ENCODE peak calls at places on chromosomes 12 and 14, in six cellular contexts. Z, H, D, X, B and Y are unnamed samples. For H3K4me1, the result is how much of the 10 kb centered on the place peaks cover.

GRCh38 chr12:14960548-14961465 is 594 bp downstream of the ARHGDIB start:
- DNase-seq in Z (peak), X (peak), B (peak), D (no peak), H (peak), Y (no peak)

GRCh38 chr12:15364221-15365170 is 42.2 kb downstream of the PTPRO start:
- DNase-seq in B (no peak), H (no peak), D (no peak), Z (peak), X (no peak), Y (no peak)

GRCh38 chr14:45705954-45706353 is 453.0 kb upstream of the MIS18BP1 start:
- DNase-seq in B (no peak), H (no peak), X (no peak), D (no peak), Z (no peak), Y (no peak)

GRCh38 chr12:4506870-4507269 is 31.8 kb upstream of the RAD51AP1 start:
- DNase-seq in H (no peak), D (no peak), X (no peak), Z (peak), B (no peak), Y (no peak)

GRCh38 chr12:21881950-21882349 is 59.3 kb downstream of the ABCC9 start:
- DNase-seq in D (no peak), H (peak), B (no peak), X (peak), Z (no peak), Y (no peak)

GRCh38 chr12:39287409-39287808 is 155.5 kb downstream of the KIF21A start:
- DNase-seq in H (no peak), B (no peak), D (no peak), X (no peak), Z (no peak), Y (no peak)

GRCh38 chr12:6947615-6948014 is 3.5 kb upstream of the PTPN6 start:
- DNase-seq in D (no peak), X (no peak), B (no peak), H (no peak), Z (no peak), Y (no peak)

GRCh38 chr12:77229640-77230442 is 164.5 kb upstream of the E2F7 start:
- DNase-seq in X (no peak), B (no peak), D (no peak), H (no peak), Z (no peak), Y (no peak)

GRCh38 chr12:131641315-131641714 is 69.6 kb upstream of the SFSWAP start:
- DNase-seq in X (no peak), H (no peak), Z (no peak), D (no peak), B (no peak), Y (no peak)

GRCh38 chr12:5908251-5908650 is 36.8 kb downstream of the ANO2 start:
- DNase-seq in D (no peak), X (no peak), Z (no peak), H (no peak), B (no peak), Y (no peak)

GRCh38 chr12:10220398-10221077 is 7.9 kb downstream of the GABARAPL1 start:
- DNase-seq in Z (peak), B (no peak), X (peak), D (peak), H (peak), Y (peak)

GRCh38 chr12:106602071-106602470 is 19.3 kb downstream of the RFX4 start:
- DNase-seq in X (no peak), H (no peak), Z (no peak), B (no peak), D (no peak), Y (no peak)

GRCh38 chr12:1913377-1914115 is 4.9 kb downstream of the CACNA2D4 start:
- DNase-seq in X (no peak), Z (no peak), B (no peak), H (no peak), D (peak), Y (peak)

GRCh38 chr12:123427036-123427769 is 9.3 kb downstream of the RILPL2 start:
- DNase-seq in H (no peak), X (no peak), B (no peak), Z (no peak), D (no peak), Y (no peak)

GRCh38 chr14:79299162-79299561 is 912.1 kb downstream of the DIO2 start:
- DNase-seq in B (no peak), H (no peak), D (peak), X (no peak), Z (no peak), Y (no peak)

GRCh38 chr12:7959278-7960063 is 23.5 kb upstream of the SLC2A3 start:
- DNase-seq in D (peak), H (no peak), B (peak), Z (peak), X (no peak), Y (no peak)

GRCh38 chr12:131390408-131391100 is 320.3 kb upstream of the SFSWAP start:
- DNase-seq in Z (peak), H (no peak), D (peak), X (no peak), B (no peak), Y (no peak)

GRCh38 chr14:61911534-61911933 is 149.3 kb downstream of the SNAPC1 start:
- DNase-seq in H (no peak), B (peak), Z (no peak), D (no peak), X (no peak), Y (no peak)

GRCh38 chr12:52061470-52062166 is 8.2 kb upstream of the ATG101 start:
- DNase-seq in X (no peak), H (no peak), D (no peak), B (no peak), Z (no peak), Y (no peak)

GRCh38 chr12:53788892-53789291 is 37.1 kb upstream of the CISTR start:
- DNase-seq in Z (no peak), D (no peak), B (no peak), H (no peak), X (no peak), Y (no peak)

GRCh38 chr12:92411687-92412086 is 266.0 kb upstream of the BTG1 start:
- DNase-seq in B (no peak), X (no peak), Z (no peak), H (no peak), D (no peak), Y (no peak)

GRCh38 chr12:122201381-122201780 is 2.1 kb upstream of the B3GNT4 start:
- DNase-seq in Z (no peak), D (no peak), B (no peak), H (no peak), X (no peak), Y (no peak)

GRCh38 chr14:56135001-56135400 is 16.8 kb downstream of the PELI2 start:
- DNase-seq in X (no peak), B (no peak), Z (peak), H (no peak), D (no peak), Y (no peak)

GRCh38 chr12:55955800-55956508 is 9.9 kb downstream of the PMEL start:
- DNase-seq in X (no peak), H (no peak), D (peak), Z (peak), B (peak), Y (no peak)

GRCh38 chr14:99327458-99328250 is 55.7 kb upstream of the BCL11B start:
- DNase-seq in Z (peak), H (no peak), D (no peak), X (no peak), B (no peak), Y (peak)

GRCh38 chr14:55077691-55078151 is 26.3 kb downstream of the MAPK1IP1L start:
- DNase-seq in Z (peak), D (peak), H (no peak), X (no peak), B (no peak), Y (no peak)

GRCh38 chr12:103053089-103053488 is 95.6 kb downstream of the ASCL1 start:
- DNase-seq in D (no peak), B (no peak), X (no peak), Z (no peak), H (no peak), Y (no peak)

GRCh38 chr14:106372870-106373657 is 846.7 kb downstream of the TMEM121 start:
- DNase-seq in D (no peak), X (peak), Z (peak), H (no peak), B (peak), Y (no peak)

GRCh38 chr12:78628701-78629100 is 235.9 kb upstream of the SYT1 start:
- DNase-seq in Z (no peak), D (no peak), X (no peak), B (no peak), H (no peak), Y (no peak)

GRCh38 chr12:95224202-95225170 is 6.9 kb downstream of the VEZT start:
- DNase-seq in H (no peak), X (no peak), D (no peak), Z (peak), B (no peak), Y (no peak)

GRCh38 chr14:45156067-45156466 is 20.3 kb downstream of the FANCM start:
- DNase-seq in B (no peak), Z (peak), D (no peak), X (no peak), H (no peak), Y (no peak)

DNA sequence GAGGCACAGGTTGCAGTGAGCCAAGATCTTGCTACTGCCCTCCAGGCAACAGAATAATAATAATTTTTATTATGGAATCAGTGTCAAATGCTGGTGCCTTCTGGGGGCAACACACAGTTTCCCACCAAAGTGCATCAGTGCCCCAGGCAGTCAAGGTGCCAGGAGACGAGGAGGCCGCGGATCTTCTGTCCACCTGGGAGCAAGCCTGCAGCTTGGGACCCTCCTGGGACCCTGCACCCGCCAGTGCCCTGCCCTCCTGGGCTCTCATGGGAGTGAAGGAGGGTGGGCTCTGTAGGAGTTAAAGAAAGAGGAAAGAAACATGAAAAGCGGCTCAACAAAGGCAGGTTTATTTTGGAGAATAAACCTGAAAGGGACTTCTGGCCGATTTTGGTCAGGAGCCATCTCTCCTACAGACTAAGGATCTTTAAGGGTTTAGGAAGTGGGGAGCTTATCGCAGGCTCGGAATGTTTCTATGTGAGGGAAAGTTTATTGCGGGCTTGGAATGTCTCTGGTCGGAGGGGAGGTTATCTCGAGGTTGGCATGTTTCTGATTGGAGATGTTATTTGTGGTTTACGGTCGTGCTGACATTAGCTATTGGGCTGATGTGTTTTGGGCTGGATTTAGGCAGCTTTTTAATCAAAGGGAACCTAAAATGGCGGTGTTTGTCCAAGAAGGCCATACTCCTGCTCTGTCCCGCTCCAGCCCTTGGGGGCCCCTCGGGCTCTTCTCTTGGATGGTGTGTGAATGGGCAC is 1.1 kb upstream of the ASPG start:
- DNase-seq in Z (no peak), H (no peak), B (no peak), X (no peak), D (peak), Y (no peak)
- H3K4me1 ChIP-seq in Z (under half), H (under half), B (under half), X (half or more), D (under half), Y (under half)

GRCh38 chr14:101869217-101869616 is 95.2 kb upstream of the DYNC1H1 start:
- DNase-seq in X (no peak), B (no peak), D (no peak), Z (no peak), H (no peak), Y (no peak)

GRCh38 chr14:101865288-101865687 is 99.1 kb upstream of the DYNC1H1 start:
- DNase-seq in H (no peak), D (no peak), Z (no peak), X (no peak), B (no peak), Y (no peak)

GRCh38 chr14:101870273-101870939 is 94.0 kb upstream of the DYNC1H1 start:
- DNase-seq in X (no peak), D (no peak), B (no peak), Z (no peak), H (no peak), Y (no peak)

GRCh38 chr14:101872333-101872732 is 92.0 kb upstream of the DYNC1H1 start:
- DNase-seq in X (no peak), H (no peak), B (no peak), D (no peak), Z (no peak), Y (no peak)

GRCh38 chr14:101867854-101868253 is 96.5 kb upstream of the DYNC1H1 start:
- DNase-seq in B (no peak), H (no peak), D (no peak), X (no peak), Z (no peak), Y (no peak)
- H3K4me1 ChIP-seq in B (under half), H (under half), D (under half), X (half or more), Z (under half), Y (under half)

GRCh38 chr14:75864352-75864751 is 117.4 kb downstream of the TGFB3 start:
- DNase-seq in Z (peak), X (no peak), H (no peak), B (no peak), D (no peak), Y (no peak)
- H3K4me1 ChIP-seq in Z (half or more), X (under half), H (under half), B (under half), D (under half), Y (under half)

GRCh38 chr14:98167702-98168101 is 1104.3 kb downstream of the BCL11B start:
- DNase-seq in H (no peak), X (no peak), Z (no peak), D (no peak), B (peak), Y (no peak)
- H3K4me1 ChIP-seq in H (under half), X (under half), Z (under half), D (under half), B (half or more), Y (under half)

DNA sequence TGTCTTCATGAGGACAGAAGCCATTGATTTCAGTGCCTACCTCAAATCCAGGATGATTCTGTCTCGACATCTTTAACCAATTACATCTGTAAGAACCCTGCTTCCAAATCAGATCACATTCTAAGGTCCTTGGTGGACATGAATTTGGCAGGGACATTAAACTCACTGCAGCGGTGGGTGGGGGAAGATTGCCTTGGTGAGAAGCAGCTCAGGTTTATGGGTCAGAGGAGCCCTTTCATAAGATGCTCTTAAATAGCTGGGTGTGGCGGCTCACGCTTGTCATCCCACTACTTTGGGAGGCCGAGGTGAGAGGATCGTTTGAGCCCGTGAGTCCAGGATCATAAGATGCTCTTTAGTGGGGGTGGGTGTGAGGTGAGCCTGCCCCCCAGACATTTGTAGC is 42.9 kb downstream of the ELK3 start:
- DNase-seq in Z (peak), H (no peak), B (no peak), D (no peak), X (no peak), Y (no peak)
- H3K4me1 ChIP-seq in Z (half or more), H (half or more), B (under half), D (under half), X (half or more), Y (under half)

GRCh38 chr14:95502381-95502950 is 14.0 kb downstream of the SYNE3 start:
- DNase-seq in D (no peak), B (no peak), Z (no peak), H (no peak), X (no peak), Y (no peak)
- H3K4me1 ChIP-seq in D (under half), B (under half), Z (under half), H (half or more), X (half or more), Y (under half)

GRCh38 chr12:32533971-32534590 is 134.7 kb downstream of the FGD4 start:
- DNase-seq in Z (peak), B (no peak), H (peak), D (peak), X (peak), Y (peak)

GRCh38 chr12:32532951-32533350 is 133.6 kb downstream of the FGD4 start:
- DNase-seq in B (no peak), D (no peak), X (no peak), Z (no peak), H (no peak), Y (no peak)

GRCh38 chr12:32536000-32536345 is 136.6 kb downstream of the FGD4 start:
- DNase-seq in Z (no peak), H (no peak), X (no peak), D (no peak), B (no peak), Y (no peak)

GRCh38 chr12:32534698-32535097 is 135.3 kb downstream of the FGD4 start:
- DNase-seq in B (no peak), H (no peak), D (no peak), X (no peak), Z (peak), Y (no peak)

GRCh38 chr12:32535260-32535999 is 136.1 kb downstream of the FGD4 start:
- DNase-seq in X (peak), B (no peak), D (peak), Z (peak), H (peak), Y (peak)
- H3K4me1 ChIP-seq in X (half or more), B (under half), D (under half), Z (under half), H (half or more), Y (under half)